ENCODE peak calls at places on chromosomes 12 and 14, in four cellular contexts. One of them, this sample, is unnamed.

GRCh38 chr12:16524378-16524777 is 81.6 kb downstream of the LMO3 start:
- DNase-seq in HepG2: no peak
- DNase-seq in HCT116: peak
- DNase-seq in K562: no peak
- DNase-seq in this sample: no peak

GRCh38 chr12:81888341-81888740 is 129.2 kb upstream of the PPFIA2 start:
- DNase-seq in K562: no peak
- DNase-seq in HepG2: no peak
- DNase-seq in HCT116: no peak
- DNase-seq in this sample: no peak

GRCh38 chr12:39824505-39825198 is 205.0 kb upstream of the ABCD2 start:
- DNase-seq in HepG2: peak
- DNase-seq in HCT116: no peak
- DNase-seq in K562: no peak
- DNase-seq in this sample: no peak

GRCh38 chr12:87813476-87814234 is 215.5 kb downstream of the C12orf50 start:
- DNase-seq in K562: no peak
- DNase-seq in HCT116: no peak
- DNase-seq in HepG2: no peak
- DNase-seq in this sample: peak

GRCh38 chr12:42090899-42091298 is 53.8 kb downstream of the GXYLT1 start:
- DNase-seq in HCT116: no peak
- DNase-seq in K562: no peak
- DNase-seq in HepG2: no peak
- DNase-seq in this sample: no peak

GRCh38 chr12:56998981-56999380 is 7.4 kb downstream of the ZBTB39 start:
- DNase-seq in K562: no peak
- DNase-seq in HCT116: no peak
- DNase-seq in HepG2: no peak
- DNase-seq in this sample: no peak

GRCh38 chr12:107990325-107990724 is 138.8 kb upstream of the WSCD2 start:
- DNase-seq in K562: peak
- DNase-seq in HCT116: peak
- DNase-seq in HepG2: peak
- DNase-seq in this sample: peak

GRCh38 chr12:39467432-39467870 is 24.5 kb upstream of the KIF21A start:
- DNase-seq in HCT116: no peak
- DNase-seq in K562: no peak
- DNase-seq in HepG2: no peak
- DNase-seq in this sample: no peak

GRCh38 chr12:12819752-12820311 is 6.7 kb downstream of the DDX47 start:
- DNase-seq in K562: no peak
- DNase-seq in HepG2: no peak
- DNase-seq in HCT116: no peak
- DNase-seq in this sample: peak

GRCh38 chr14:97943619-97944018 is 1146.4 kb downstream of the VRK1 start:
- DNase-seq in K562: no peak
- DNase-seq in HCT116: no peak
- DNase-seq in HepG2: no peak
- DNase-seq in this sample: no peak

GRCh38 chr12:48629541-48629940 is 52.5 kb downstream of the KANSL2 start:
- DNase-seq in HepG2: no peak
- DNase-seq in K562: no peak
- DNase-seq in HCT116: no peak
- DNase-seq in this sample: no peak

GRCh38 chr12:19584734-19585133 is 145.4 kb downstream of the AEBP2 start:
- DNase-seq in K562: no peak
- DNase-seq in HepG2: no peak
- DNase-seq in HCT116: no peak
- DNase-seq in this sample: no peak

GRCh38 chr14:89481167-89481566 is 64.1 kb upstream of the FOXN3 start:
- DNase-seq in HepG2: no peak
- DNase-seq in HCT116: no peak
- DNase-seq in K562: no peak
- DNase-seq in this sample: no peak

GRCh38 chr14:37924622-37925021 is 283.1 kb upstream of the SSTR1 start:
- DNase-seq in HCT116: no peak
- DNase-seq in K562: no peak
- DNase-seq in HepG2: no peak
- DNase-seq in this sample: no peak

GRCh38 chr12:116324684-116325664 is 47.5 kb upstream of the MED13L start:
- DNase-seq in HCT116: no peak
- DNase-seq in K562: no peak
- DNase-seq in HepG2: no peak
- DNase-seq in this sample: no peak

GRCh38 chr12:47707905-47708543 is 2.2 kb upstream of the RPAP3 start:
- DNase-seq in K562: no peak
- DNase-seq in HCT116: no peak
- DNase-seq in HepG2: no peak
- DNase-seq in this sample: no peak

GRCh38 chr14:70665448-70666363 is 24.0 kb downstream of the TTC9 start:
- DNase-seq in HepG2: no peak
- DNase-seq in K562: no peak
- DNase-seq in HCT116: peak
- DNase-seq in this sample: peak

GRCh38 chr14:70662816-70663215 is 21.1 kb downstream of the TTC9 start:
- DNase-seq in HepG2: no peak
- DNase-seq in K562: no peak
- DNase-seq in HCT116: no peak
- DNase-seq in this sample: peak

GRCh38 chr14:70666364-70666691 is 24.6 kb downstream of the TTC9 start:
- DNase-seq in K562: no peak
- DNase-seq in HCT116: no peak
- DNase-seq in HepG2: no peak
- DNase-seq in this sample: no peak

GRCh38 chr14:70663707-70664179 is 22.0 kb downstream of the TTC9 start:
- DNase-seq in HepG2: no peak
- DNase-seq in K562: no peak
- DNase-seq in HCT116: no peak
- DNase-seq in this sample: peak

DNA sequence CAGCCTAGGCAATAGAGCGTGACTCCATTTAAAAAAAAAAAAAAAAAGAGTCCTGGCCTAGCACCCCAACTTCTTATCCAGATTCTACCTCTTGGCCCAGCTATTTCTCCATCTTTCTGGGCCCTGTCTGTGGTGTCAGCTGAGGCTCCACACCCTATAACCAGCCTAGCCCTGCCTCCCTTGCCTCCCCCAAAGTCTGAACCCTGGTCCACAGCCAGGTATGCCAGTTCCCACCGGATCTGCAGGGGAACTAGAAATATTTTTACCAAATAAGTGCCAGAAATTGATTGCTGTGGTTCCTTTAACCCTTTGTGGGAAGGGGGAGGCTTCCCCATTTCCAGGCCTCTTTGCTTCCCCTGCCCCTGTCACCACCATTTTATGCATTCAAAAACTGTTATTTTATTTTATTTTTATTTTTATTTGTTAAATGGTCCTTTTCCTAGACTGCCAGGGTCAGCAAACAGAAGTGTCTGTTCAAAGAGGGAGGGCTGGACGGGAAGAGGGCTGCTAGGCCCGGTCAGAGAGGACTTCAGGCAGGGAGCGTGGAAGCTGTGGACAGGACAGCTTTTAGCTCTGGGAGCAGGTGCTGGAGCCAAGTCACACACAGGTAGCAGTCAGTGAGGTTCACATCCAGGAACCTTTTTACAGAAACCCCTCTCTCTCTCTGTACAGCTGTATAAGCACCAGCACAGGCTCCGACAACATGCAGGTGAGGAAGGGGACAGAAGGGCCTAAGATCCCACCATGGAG is 23.2 kb downstream of the TTC9 start:
- DNase-seq in K562: no peak
- DNase-seq in HCT116: no peak
- DNase-seq in HepG2: no peak
- DNase-seq in this sample: no peak
- TF ChIP-seq JUND in K562: no peak
- TF ChIP-seq JUND in HCT116: no peak
- TF ChIP-seq JUND in HepG2: no peak
- TF ChIP-seq JUND in this sample: no peak

DNA sequence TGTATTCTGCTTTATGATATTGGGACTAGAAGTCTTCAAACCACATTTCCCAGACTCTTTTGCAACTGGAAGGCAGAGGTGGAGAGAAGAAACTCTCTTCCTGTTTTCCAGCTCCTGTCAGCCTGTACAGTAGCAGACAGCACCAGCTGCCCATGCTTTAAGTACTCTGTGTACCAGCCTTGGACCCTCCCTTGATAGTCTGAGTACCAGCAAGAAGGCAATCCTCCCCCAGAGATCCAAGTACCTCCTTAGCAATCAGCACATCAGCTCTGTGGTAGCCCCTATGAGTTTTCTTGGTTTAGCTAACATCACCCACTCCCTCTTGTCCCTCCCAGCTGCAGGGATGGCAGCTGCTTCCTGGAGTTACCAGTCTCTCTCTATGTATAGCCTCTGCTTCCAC is 56.3 kb downstream of the STXBP6 start:
- DNase-seq in K562: no peak
- DNase-seq in HepG2: no peak
- DNase-seq in HCT116: no peak
- DNase-seq in this sample: no peak
- TF ChIP-seq JUND in K562: no peak
- TF ChIP-seq JUND in HepG2: no peak
- TF ChIP-seq JUND in HCT116: no peak
- TF ChIP-seq JUND in this sample: no peak

GRCh38 chr12:78240827-78241226 is 410.1 kb downstream of the NAV3 start:
- DNase-seq in HCT116: no peak
- DNase-seq in K562: no peak
- DNase-seq in HepG2: no peak
- DNase-seq in this sample: no peak
- TF ChIP-seq JUND in HCT116: no peak
- TF ChIP-seq JUND in K562: no peak
- TF ChIP-seq JUND in HepG2: no peak
- TF ChIP-seq JUND in this sample: no peak

GRCh38 chr14:106037380-106037779 is 511.0 kb downstream of the TMEM121 start:
- DNase-seq in HepG2: no peak
- DNase-seq in K562: no peak
- DNase-seq in HCT116: no peak
- DNase-seq in this sample: peak

GRCh38 chr14:106044515-106044914 is 518.1 kb downstream of the TMEM121 start:
- DNase-seq in HepG2: no peak
- DNase-seq in HCT116: no peak
- DNase-seq in K562: no peak
- DNase-seq in this sample: no peak

GRCh38 chr14:106044949-106045596 is 518.7 kb downstream of the TMEM121 start:
- DNase-seq in K562: peak
- DNase-seq in HepG2: peak
- DNase-seq in HCT116: peak
- DNase-seq in this sample: no peak

DNA sequence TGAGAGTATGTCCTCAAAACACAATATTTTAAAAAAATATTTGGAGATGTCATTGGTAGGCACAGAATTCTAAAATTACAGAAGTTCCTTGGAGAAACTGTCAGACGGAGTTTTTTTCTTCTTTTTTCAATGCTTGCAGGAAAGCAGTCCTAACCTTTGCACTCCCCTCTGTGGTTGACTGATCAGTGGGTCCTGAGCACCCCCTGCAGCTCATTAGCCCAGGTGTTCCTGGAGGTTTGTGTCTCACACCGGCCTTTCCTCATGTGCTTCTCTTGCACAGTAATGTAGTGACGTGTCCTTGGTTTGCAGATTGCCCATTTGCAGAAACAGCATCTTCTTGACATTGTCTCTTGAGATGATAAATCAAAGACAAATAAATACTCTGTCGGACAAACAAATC is 513.0 kb downstream of the TMEM121 start:
- DNase-seq in HCT116: peak
- DNase-seq in HepG2: no peak
- DNase-seq in K562: peak
- DNase-seq in this sample: peak
- TF ChIP-seq JUND in HCT116: no peak
- TF ChIP-seq JUND in HepG2: no peak
- TF ChIP-seq JUND in K562: no peak
- TF ChIP-seq JUND in this sample: no peak

GRCh38 chr14:67524152-67524963 is 8.7 kb upstream of the PLEKHH1 start:
- DNase-seq in HCT116: no peak
- DNase-seq in K562: no peak
- DNase-seq in HepG2: no peak
- DNase-seq in this sample: no peak

GRCh38 chr14:67526181-67526580 is 6.9 kb upstream of the PLEKHH1 start:
- DNase-seq in HCT116: no peak
- DNase-seq in K562: no peak
- DNase-seq in HepG2: no peak
- DNase-seq in this sample: no peak

GRCh38 chr14:67525389-67525788 is 7.7 kb upstream of the PLEKHH1 start:
- DNase-seq in HCT116: no peak
- DNase-seq in K562: no peak
- DNase-seq in HepG2: no peak
- DNase-seq in this sample: no peak

GRCh38 chr14:67527756-67528155 is 5.3 kb upstream of the PLEKHH1 start:
- DNase-seq in K562: no peak
- DNase-seq in HepG2: no peak
- DNase-seq in HCT116: no peak
- DNase-seq in this sample: no peak

DNA sequence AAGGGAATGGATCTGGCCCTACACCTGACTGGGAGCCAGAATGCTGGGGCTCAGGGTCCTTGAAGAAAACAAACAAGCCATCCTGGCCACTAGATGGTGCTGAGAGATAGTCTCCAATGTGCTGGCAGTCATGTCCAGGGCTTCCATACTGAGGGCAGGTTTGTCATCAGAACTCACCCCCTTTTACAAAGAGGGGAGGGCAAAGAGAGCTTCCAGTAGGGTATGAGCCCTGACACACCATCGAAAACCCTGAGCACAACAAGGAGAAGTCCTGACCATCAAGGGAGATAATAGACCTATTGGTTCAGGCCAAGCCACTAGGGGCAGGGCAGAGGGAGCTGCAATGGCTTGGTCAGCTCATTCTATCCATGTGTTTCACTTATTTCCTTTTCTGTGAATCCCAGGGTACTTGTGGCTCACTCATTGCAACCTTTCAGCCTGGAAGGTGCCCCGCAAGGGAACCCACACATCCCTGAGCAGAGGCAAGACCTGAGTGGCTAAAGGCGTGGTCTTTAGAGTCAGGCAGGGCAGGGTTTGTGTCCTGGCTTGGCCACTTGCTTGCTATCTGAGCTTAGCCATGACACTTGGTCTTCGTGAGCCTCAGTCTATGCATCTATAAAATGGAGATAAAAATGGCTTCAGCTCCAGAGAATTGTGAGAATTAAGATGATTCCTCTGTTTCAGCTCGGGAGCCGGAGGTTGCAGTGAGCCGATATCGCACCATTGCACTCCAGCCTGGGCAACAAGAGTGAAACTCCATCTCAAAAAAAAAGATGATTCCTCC is 6.2 kb upstream of the PLEKHH1 start:
- DNase-seq in K562: peak
- DNase-seq in HCT116: peak
- DNase-seq in HepG2: peak
- DNase-seq in this sample: peak
- TF ChIP-seq JUND in K562: no peak
- TF ChIP-seq JUND in HCT116: no peak
- TF ChIP-seq JUND in HepG2: no peak
- TF ChIP-seq JUND in this sample: no peak